ENCODE peak calls at places on chromosomes 4 and X, in six cellular contexts. M is IMR-90, F is SK-N-SH, U is HepG2, K is ascending aorta, P is left ventricle myocardium inferior. W is an unnamed sample.

GRCh38 chr4:180105362-180105761 is 2137.8 kb upstream of the TENM3 start:
- DNase-seq in P (no peak), K (no peak), U (no peak), F (no peak), M (no peak), W (no peak)

GRCh38 chr4:188109157-188109755 is at the start of gene TRIML2:
- DNase-seq in M (no peak), P (no peak), U (no peak), F (no peak), K (no peak), W (no peak)

GRCh38 chr4:5635826-5636196 is 72.5 kb downstream of the EVC2 start:
- DNase-seq in M (peak; percentile 87), U (no peak), F (no peak), P (no peak), K (no peak), W (no peak)

GRCh38 chrX:138759217-138759943 is 47.9 kb upstream of the FGF13 start:
- DNase-seq in K (no peak), P (no peak), U (no peak), M (no peak), F (no peak), W (no peak)

GRCh38 chr4:31005037-31005436 is 284.9 kb downstream of the PCDH7 start:
- DNase-seq in K (no peak), U (no peak), M (no peak), P (no peak), F (no peak), W (no peak)

GRCh38 chrX:115630204-115630603 is 69.2 kb downstream of the PLS3 start:
- DNase-seq in M (no peak), K (no peak), P (no peak), F (no peak), U (no peak), W (no peak)

GRCh38 chr4:121373841-121374240 is 7.0 kb downstream of the QRFPR start:
- DNase-seq in M (no peak), P (no peak), U (no peak), F (no peak), K (no peak), W (no peak)

GRCh38 chr4:125303821-125304220 is 10.9 kb upstream of the FAT4 start:
- DNase-seq in F (no peak), P (no peak), U (no peak), K (no peak), M (no peak), W (no peak)

DNA sequence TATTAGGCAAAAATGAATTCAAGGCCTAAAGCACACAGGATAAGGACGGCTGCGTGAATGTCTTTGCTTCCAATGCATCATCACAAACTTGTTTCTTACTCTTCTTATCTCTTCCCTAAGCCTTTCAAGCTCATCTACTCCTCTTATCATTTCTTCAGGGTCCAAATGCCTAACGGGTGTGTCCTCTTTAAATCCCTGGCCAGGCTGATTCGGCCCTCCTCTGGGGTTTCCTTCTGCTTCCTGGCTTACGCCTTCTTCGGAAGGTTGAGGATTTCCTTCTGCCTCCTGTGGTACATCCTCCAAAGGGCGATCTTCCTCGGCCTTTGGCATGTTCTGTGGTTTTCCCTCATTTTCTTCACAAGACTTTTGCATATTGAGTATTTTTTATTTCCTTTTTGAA is 1.3 kb downstream of the TCEAL8 start:
- DNase-seq in M (no peak), U (no peak), F (no peak), P (no peak), K (no peak), W (no peak)
- TF ChIP-seq CTCF in M (no peak), U (no peak), F (no peak), P (no peak), K (no peak), W (no peak)

GRCh38 chr4:155423671-155424070 is 46.9 kb upstream of the MAP9 start:
- DNase-seq in P (no peak), M (no peak), U (no peak), F (no peak), K (no peak), W (no peak)
- H3K27me3 ChIP-seq in P (no peaks in the 10 kb centered on the region), M (no peaks in the 10 kb centered on the region), U (no peaks in the 10 kb centered on the region), F (no peaks in the 10 kb centered on the region), K (no peaks in the 10 kb centered on the region), W (no peaks in the 10 kb centered on the region)

GRCh38 chr4:128809477-128810330 is at the start of gene JADE1:
- DNase-seq in U (peak; percentile 91), F (peak; percentile 92), P (peak; percentile 91), K (peak; percentile 96), M (peak; percentile 95), W (peak; percentile 98)
- TF ChIP-seq CTCF in U (peak; percentile 92), F (peak; percentile 69), P (peak; percentile 64), K (peak; percentile 50), M (peak; percentile 93), W (peak; percentile 82)

GRCh38 chr4:133151681-133152329 is 2.7 kb downstream of the PCDH10 start:
- DNase-seq in F (peak; percentile 44), K (peak; percentile 73), U (no peak), P (no peak), M (no peak), W (peak; percentile 69)
- H3K27me3 ChIP-seq in F (peaks cover 76% of the 10 kb centered on the region), K (no peaks in the 10 kb centered on the region), U (peaks cover 8% of the 10 kb centered on the region), P (peaks cover 98% of the 10 kb centered on the region), M (peaks cover 46% of the 10 kb centered on the region), W (peaks cover 25% of the 10 kb centered on the region)

GRCh38 chr4:106058919-106059318 is 163.6 kb downstream of the NPNT start:
- DNase-seq in K (no peak), P (no peak), F (no peak), U (no peak), M (peak; percentile 31), W (no peak)

GRCh38 chr4:106056914-106057313 is 161.6 kb downstream of the NPNT start:
- DNase-seq in F (no peak), U (no peak), M (no peak), P (no peak), K (no peak), W (no peak)

GRCh38 chr4:106063009-106063408 is 167.7 kb downstream of the NPNT start:
- DNase-seq in M (peak; percentile 45), F (no peak), P (no peak), K (no peak), U (no peak), W (no peak)

GRCh38 chr4:106065018-106065417 is 169.7 kb downstream of the NPNT start:
- DNase-seq in P (no peak), K (no peak), F (no peak), U (no peak), M (no peak), W (no peak)

GRCh38 chr4:106062452-106062875 is 167.2 kb downstream of the NPNT start:
- DNase-seq in U (peak; percentile 80), P (no peak), K (no peak), F (no peak), M (peak; percentile 70), W (no peak)
- TF ChIP-seq CTCF in U (no peak), P (no peak), K (no peak), F (no peak), M (no peak), W (no peak)

GRCh38 chrX:130176942-130177341 is 5.2 kb downstream of the RAB33A start:
- DNase-seq in P (no peak), F (no peak), U (no peak), M (no peak), K (no peak), W (no peak)
- H3K27me3 ChIP-seq in P (no peaks in the 10 kb centered on the region), F (peaks cover 8% of the 10 kb centered on the region), U (peaks cover 4% of the 10 kb centered on the region), M (peaks cover 2% of the 10 kb centered on the region), K (no peaks in the 10 kb centered on the region), W (no peaks in the 10 kb centered on the region)

GRCh38 chrX:896256-896655 is 265.7 kb downstream of the SHOX start:
- DNase-seq in P (no peak), K (no peak), F (no peak), M (no peak), U (no peak), W (no peak)
- TF ChIP-seq CTCF in P (no peak), K (no peak), F (no peak), M (no peak), U (no peak), W (no peak)

GRCh38 chr4:1003271-1004070 is 8.0 kb upstream of the FGFRL1 start:
- DNase-seq in K (no peak), M (no peak), P (no peak), F (no peak), U (no peak), W (no peak)

GRCh38 chr4:1001561-1002130 is 8.4 kb upstream of the SLC26A1 start:
- DNase-seq in M (no peak), P (no peak), K (no peak), U (no peak), F (no peak), W (no peak)

GRCh38 chr4:1000686-1001260 is 7.6 kb upstream of the SLC26A1 start:
- DNase-seq in M (no peak), U (no peak), P (no peak), K (no peak), F (no peak), W (no peak)

GRCh38 chr4:1002631-1003251 is 8.7 kb upstream of the FGFRL1 start:
- DNase-seq in K (no peak), U (no peak), F (no peak), M (no peak), P (no peak), W (no peak)

GRCh38 chr4:1002131-1002630 is 9.0 kb upstream of the SLC26A1 start:
- DNase-seq in U (no peak), M (no peak), K (no peak), F (no peak), P (no peak), W (no peak)
- H3K27me3 ChIP-seq in U (peaks cover 38% of the 10 kb centered on the region), M (peaks cover 69% of the 10 kb centered on the region), K (peaks cover 43% of the 10 kb centered on the region), F (peaks cover 39% of the 10 kb centered on the region), P (peaks cover 98% of the 10 kb centered on the region), W (no peaks in the 10 kb centered on the region)

GRCh38 chr4:123588631-123589223 is 192.1 kb downstream of the SPRY1 start:
- DNase-seq in M (peak; percentile 60), P (no peak), K (no peak), U (peak; percentile 86), F (no peak), W (no peak)
- TF ChIP-seq CTCF in M (no peak), P (no peak), K (no peak), U (no peak), F (no peak), W (no peak)

W was measured in WERI-Rb-1.